ENCODE peak calls at places on chromosomes 13 and 19, in five cellular contexts. Y is fibroblast of pulmonary artery, M is HFF-Myc, Q is coronary artery, H is heart right ventricle. X is an unnamed sample.
A peak's percentile ranks its signal among the peaks of the same experiment; 100 is the strongest.

GRCh38 chr13:41246969-41247750 is 16.2 kb downstream of the MTRF1 start:
- DNase-seq in M (no peak), H (no peak), Q (no peak), Y (no peak), X (no peak)

GRCh38 chr19:5950744-5951143 is 27.2 kb downstream of the RANBP3 start:
- DNase-seq in H (no peak), M (no peak), Q (no peak), Y (no peak), X (no peak)

GRCh38 chr13:99290890-99291289 is 16.3 kb downstream of the GPR183 start:
- DNase-seq in Y (no peak), Q (no peak), H (no peak), M (no peak), X (no peak)

GRCh38 chr19:13036366-13036976 is 41.2 kb downstream of the NFIX start:
- DNase-seq in Y (peak; percentile 69), Q (no peak), H (no peak), M (no peak), X (no peak)

GRCh38 chr19:35347171-35347929 is at the start of gene FFAR1:
- DNase-seq in M (no peak), H (no peak), Y (no peak), Q (peak; percentile 62), X (peak; percentile 36)

GRCh38 chr13:51397262-51397933 is 55.4 kb downstream of the INTS6 start:
- DNase-seq in H (no peak), M (peak; percentile 6), Q (no peak), Y (peak; percentile 71), X (no peak)

GRCh38 chr19:34580055-34580336 is 97.0 kb downstream of the SCGB2B2 start:
- DNase-seq in Y (no peak), Q (no peak), H (no peak), M (no peak), X (no peak)

GRCh38 chr13:98397221-98397620 is 179.7 kb downstream of the STK24 start:
- DNase-seq in Q (no peak), Y (peak; percentile 30), M (no peak), H (no peak), X (no peak)

GRCh38 chr13:42354246-42355117 is 82.5 kb downstream of the AKAP11 start:
- DNase-seq in M (no peak), Q (no peak), H (no peak), Y (peak; percentile 73), X (no peak)

GRCh38 chr19:55251296-55252081 is 7.3 kb downstream of the PPP6R1 start:
- DNase-seq in H (no peak), Y (peak; percentile 27), Q (no peak), M (no peak), X (no peak)

GRCh38 chr19:34556500-34556899 is 74.9 kb downstream of the WTIP start:
- DNase-seq in Y (peak; percentile 19), Q (no peak), H (peak; percentile 20), M (peak; percentile 2), X (no peak)

DNA sequence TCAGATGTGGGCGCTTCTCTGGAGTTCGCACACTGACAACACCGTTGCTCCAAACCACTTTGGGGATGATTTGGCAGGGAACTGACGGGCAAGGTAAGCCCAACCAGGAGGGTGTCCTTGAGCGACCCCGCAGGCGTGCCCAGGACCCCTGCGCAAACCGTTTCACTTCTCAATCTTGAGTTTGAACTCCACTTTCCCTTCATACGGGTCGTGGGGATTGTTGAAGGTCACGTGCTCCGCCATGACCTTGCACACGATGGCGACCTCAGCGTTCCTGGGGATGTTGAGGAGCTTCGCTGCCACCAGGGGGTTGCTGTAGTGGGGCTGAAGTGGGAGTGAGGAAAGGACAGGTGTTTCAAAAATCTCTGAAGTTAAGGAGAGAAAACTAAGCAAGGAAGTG is 8.8 kb downstream of the ATP4B start:
- DNase-seq in Q (peak; percentile 21), Y (no peak), H (no peak), M (no peak), X (peak; percentile 42)
- TF ChIP-seq CTCF in Q (no peak), Y (no peak), H (no peak), M (no peak), X (no peak)

GRCh38 chr19:17487240-17488121 is 17.2 kb downstream of the SLC27A1 start:
- DNase-seq in Q (no peak), H (no peak), M (no peak), Y (no peak), X (no peak)

GRCh38 chr19:17486545-17486944 is 16.2 kb downstream of the SLC27A1 start:
- DNase-seq in Y (no peak), H (no peak), M (no peak), Q (no peak), X (no peak)

GRCh38 chr19:17490411-17490810 is 20.1 kb downstream of the SLC27A1 start:
- DNase-seq in Y (no peak), H (no peak), Q (no peak), M (no peak), X (no peak)

GRCh38 chr19:17489392-17490030 is 19.2 kb downstream of the SLC27A1 start:
- DNase-seq in M (no peak), Q (no peak), H (no peak), Y (no peak), X (no peak)

GRCh38 chr19:17488593-17489391 is 18.5 kb downstream of the SLC27A1 start:
- DNase-seq in Q (no peak), Y (peak; percentile 34), M (no peak), H (peak; percentile 67), X (peak; percentile 84)
- TF ChIP-seq CTCF in Q (no peak), Y (no peak), M (peak; percentile 8), H (no peak), X (peak; percentile 52)

DNA sequence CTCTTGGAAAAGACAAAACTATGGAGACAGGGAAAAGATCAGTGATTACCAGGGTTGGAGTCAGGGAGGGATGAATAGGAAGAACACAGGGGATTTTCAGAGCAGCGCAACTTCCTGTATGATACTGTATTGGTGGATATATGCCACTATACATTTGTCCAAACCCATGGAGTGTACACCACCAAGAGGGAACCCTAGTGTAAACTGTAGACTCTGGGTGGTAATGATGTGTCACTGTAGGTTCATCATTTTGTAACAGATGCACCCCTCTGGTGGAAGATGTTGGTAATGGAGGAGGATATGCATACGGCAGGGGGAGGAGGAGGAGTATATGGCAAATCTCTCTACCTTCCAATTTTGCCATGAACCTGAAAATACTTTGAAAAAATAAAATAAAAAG is 68.1 kb downstream of the UFM1 start:
- DNase-seq in Y (peak; percentile 28), H (no peak), Q (no peak), M (peak; percentile 21), X (no peak)
- TF ChIP-seq CTCF in Y (peak; percentile 35), H (no peak), Q (no peak), M (peak; percentile 53), X (peak; percentile 56)

GRCh38 chr13:76937416-76937815 is 10.9 kb upstream of the ACOD1 start:
- DNase-seq in Y (peak; percentile 97), Q (no peak), H (no peak), M (peak; percentile 94), X (no peak)

GRCh38 chr13:76936736-76937135 is 11.6 kb upstream of the ACOD1 start:
- DNase-seq in Y (peak; percentile 23), Q (no peak), H (no peak), M (no peak), X (no peak)

GRCh38 chr13:76942363-76942762 is 5.9 kb upstream of the ACOD1 start:
- DNase-seq in Q (no peak), H (no peak), Y (no peak), M (no peak), X (no peak)

GRCh38 chr13:76943646-76944045 is 4.7 kb upstream of the ACOD1 start:
- DNase-seq in Y (no peak), H (no peak), Q (no peak), M (no peak), X (no peak)

GRCh38 chr13:76939215-76939614 is 9.1 kb upstream of the ACOD1 start:
- DNase-seq in Q (no peak), M (no peak), H (no peak), Y (peak; percentile 57), X (no peak)
- TF ChIP-seq CTCF in Q (no peak), M (no peak), H (no peak), Y (no peak), X (no peak)

GRCh38 chr19:17005000-17005399 is 21.6 kb downstream of the CPAMD8 start:
- DNase-seq in Q (no peak), Y (no peak), H (no peak), M (no peak), X (no peak)
- TF ChIP-seq CTCF in Q (no peak), Y (no peak), H (no peak), M (no peak), X (peak; percentile 27)

DNA sequence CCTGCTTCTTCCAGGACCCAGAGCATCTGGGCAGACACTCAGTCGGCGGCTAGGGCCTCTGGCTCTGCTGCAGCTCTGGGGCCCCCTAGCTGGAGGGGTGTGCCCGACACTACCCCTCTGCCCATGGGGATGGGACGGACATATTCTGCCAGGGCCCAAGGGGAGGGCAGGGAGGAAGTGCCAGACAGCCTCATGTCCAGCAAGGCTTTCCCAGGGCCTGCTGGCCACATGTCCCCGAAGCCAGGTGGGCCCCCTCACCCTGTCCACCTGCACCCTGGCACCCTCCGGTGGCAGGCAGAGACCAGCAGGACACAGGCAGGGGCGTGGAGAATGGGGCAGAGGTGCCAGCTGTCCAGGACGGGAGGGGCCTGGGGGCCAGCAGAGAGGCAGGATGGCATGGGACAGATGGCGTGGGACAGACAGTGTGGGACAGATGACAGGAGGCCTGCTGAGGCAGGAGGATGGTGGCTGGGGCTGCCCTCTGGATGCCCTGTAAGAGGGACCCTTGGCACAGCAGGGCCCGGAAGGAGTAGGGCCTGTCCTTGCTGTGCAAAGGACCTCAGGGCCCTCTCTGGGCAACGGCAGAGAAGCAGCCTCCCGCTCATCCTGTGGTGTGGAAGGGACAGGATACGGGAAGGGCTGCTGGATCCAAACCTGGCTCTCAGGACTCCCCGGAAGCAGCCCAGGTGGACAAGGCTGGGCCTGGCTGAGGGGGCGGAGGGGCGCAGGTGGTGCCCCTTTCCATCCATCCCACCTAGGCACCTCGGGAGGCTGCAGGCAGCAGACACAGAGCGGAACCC is 29.1 kb downstream of the CEBPG start:
- DNase-seq in Y (no peak), M (no peak), H (no peak), Q (no peak), X (no peak)
- TF ChIP-seq CTCF in Y (peak; percentile 1), M (peak; percentile 2), H (no peak), Q (no peak), X (no peak)

GRCh38 chr19:15154002-15154612 is 46.7 kb downstream of the NOTCH3 start:
- DNase-seq in Q (no peak), M (no peak), Y (peak; percentile 67), H (no peak), X (no peak)
- TF ChIP-seq CTCF in Q (peak; percentile 17), M (peak; percentile 62), Y (peak; percentile 73), H (no peak), X (peak; percentile 71)